ENCODE peak calls at places on chromosomes 13 and 19, in seven cellular contexts. R is osteoblast; Q is Caki2; P is activated T-cell treated with anti-CD3 and anti-CD28 coated beads, Interleukin-2, amount 50 U/mL, for 24 hours; V is kidney glomerular epithelial cell; D is fibroblast of gingiva; W is NB4. C is an unnamed sample.

GRCh38 chr13:110915874-110916670 is 1.2 kb upstream of the ANKRD10 start:
- DNase-seq in R (peak; percentile 83), Q (no peak), P (no peak), V (peak; percentile 31), D (peak; percentile 90), W (peak; percentile 56), C (peak; percentile 85)

GRCh38 chr19:48113190-48113917 is 2.7 kb upstream of the PLA2G4C start:
- DNase-seq in R (peak; percentile 69), Q (peak; percentile 26), P (no peak), V (peak; percentile 40), D (no peak), W (peak; percentile 44), C (no peak)

GRCh38 chr13:66071018-66071417 is 1159.1 kb downstream of the PCDH9 start:
- DNase-seq in R (no peak), Q (no peak), P (no peak), V (no peak), D (no peak), W (no peak), C (no peak)

GRCh38 chr19:1009043-1009975 is 9.1 kb downstream of the GRIN3B start:
- DNase-seq in R (peak; percentile 99), Q (no peak), P (no peak), V (peak; percentile 27), D (peak; percentile 92), W (no peak), C (no peak)

GRCh38 chr13:46492946-46493345 is 60.0 kb upstream of the LRCH1 start:
- DNase-seq in R (peak; percentile 85), Q (peak; percentile 35), P (no peak), V (peak; percentile 65), D (peak; percentile 51), W (peak; percentile 63), C (peak; percentile 55)

GRCh38 chr19:42850981-42851717 is 28.4 kb downstream of the PSG1 start:
- DNase-seq in R (peak; percentile 73), Q (peak; percentile 90), P (no peak), V (peak; percentile 91), D (peak; percentile 95), W (peak; percentile 4), C (no peak)

GRCh38 chr19:9966448-9966847 is 30.1 kb upstream of the OLFM2 start:
- DNase-seq in R (no peak), Q (no peak), P (no peak), V (no peak), D (no peak), W (no peak), C (no peak)

GRCh38 chr13:74556002-74556551 is 421.9 kb upstream of the KLF12 start:
- DNase-seq in R (no peak), Q (no peak), P (no peak), V (no peak), D (no peak), W (no peak), C (no peak)

GRCh38 chr13:36601186-36601585 is 72.6 kb upstream of the SERTM1 start:
- DNase-seq in R (no peak), Q (no peak), P (no peak), V (no peak), D (no peak), W (peak; percentile 8), C (no peak)

GRCh38 chr13:35964764-35965163 is 166.4 kb downstream of the DCLK1 start:
- DNase-seq in R (no peak), Q (peak; percentile 19), P (no peak), V (peak; percentile 21), D (peak; percentile 92), W (no peak), C (no peak)

GRCh38 chr19:35348909-35349611 is 1.4 kb downstream of the FFAR1 start:
- DNase-seq in R (peak; percentile 69), Q (peak; percentile 29), P (peak; percentile 29), V (no peak), D (no peak), W (no peak), C (no peak)

GRCh38 chr19:7944177-7944761 is 803 bp upstream of the TIMM44 start:
- DNase-seq in R (peak; percentile 95), Q (peak; percentile 76), P (peak; percentile 89), V (peak; percentile 77), D (peak; percentile 92), W (peak; percentile 99), C (peak; percentile 84)

GRCh38 chr13:100797921-100798320 is 123.3 kb upstream of the TMTC4 start:
- DNase-seq in R (no peak), Q (no peak), P (no peak), V (no peak), D (no peak), W (no peak), C (no peak)

GRCh38 chr13:33490461-33491327 is 205.1 kb upstream of the STARD13 start:
- DNase-seq in R (no peak), Q (no peak), P (no peak), V (no peak), D (peak; percentile 31), W (no peak), C (no peak)

GRCh38 chr13:101572456-101572855 is 120.0 kb downstream of the ITGBL1 start:
- DNase-seq in R (no peak), Q (no peak), P (no peak), V (no peak), D (no peak), W (no peak), C (no peak)

GRCh38 chr13:113121183-113121927 is 1.2 kb upstream of the F10 start:
- DNase-seq in R (peak; percentile 73), Q (no peak), P (peak; percentile 20), V (no peak), D (no peak), W (no peak), C (no peak)

GRCh38 chr13:67736646-67737420 is 506.7 kb upstream of the PCDH9 start:
- DNase-seq in R (no peak), Q (peak; percentile 84), P (no peak), V (peak; percentile 88), D (peak; percentile 82), W (peak; percentile 30), C (peak; percentile 8)

GRCh38 chr13:27044837-27045570 is 126.6 kb downstream of the USP12 start:
- DNase-seq in R (no peak), Q (no peak), P (no peak), V (no peak), D (no peak), W (peak; percentile 81), C (no peak)

GRCh38 chr13:20828540-20829364 is 55.0 kb upstream of the EEF1AKMT1 start:
- DNase-seq in R (no peak), Q (peak; percentile 45), P (no peak), V (peak; percentile 45), D (peak; percentile 51), W (peak; percentile 65), C (peak; percentile 77)

GRCh38 chr19:34501339-34502320 is 20.1 kb downstream of the WTIP start:
- DNase-seq in R (peak; percentile 100), Q (peak; percentile 78), P (peak; percentile 93), V (peak; percentile 77), D (peak; percentile 82), W (peak; percentile 81), C (peak; percentile 67)

GRCh38 chr19:18514800-18515682 is 6.8 kb downstream of the ELL start:
- DNase-seq in R (peak; percentile 78), Q (peak; percentile 39), P (no peak), V (peak; percentile 44), D (peak; percentile 71), W (peak; percentile 76), C (no peak)

GRCh38 chr19:13057147-13057572 is 45.5 kb downstream of the LYL1 start:
- DNase-seq in R (no peak), Q (no peak), P (no peak), V (no peak), D (no peak), W (no peak), C (no peak)

GRCh38 chr13:21849323-21849722 is 178.4 kb downstream of the FGF9 start:
- DNase-seq in R (no peak), Q (peak; percentile 22), P (no peak), V (peak; percentile 42), D (no peak), W (peak; percentile 62), C (peak; percentile 44)

GRCh38 chr13:30429721-30430694 is 7.7 kb downstream of the UBE2L5 start:
- DNase-seq in R (peak; percentile 93), Q (peak; percentile 76), P (peak; percentile 47), V (peak; percentile 85), D (peak; percentile 59), W (peak; percentile 79), C (no peak)

C was measured in AML-193.